ENCODE peak calls at places on chromosome 2, in seven cellular contexts. One of them, this sample, is unnamed.

GRCh38 chr2:127261835-127262234 is 32.1 kb downstream of the ERCC3 start:
- DNase-seq in PC-9: no peak
- DNase-seq in IMR-90: peak
- DNase-seq in choroid plexus epithelial cell: peak
- DNase-seq in cardiac muscle cell: no peak
- DNase-seq in fibroblast of lung: peak
- DNase-seq in transverse colon: no peak
- DNase-seq in this sample: no peak

GRCh38 chr2:3727397-3728045 is 24.1 kb downstream of the DCDC2C start:
- DNase-seq in PC-9: no peak
- DNase-seq in IMR-90: no peak
- DNase-seq in choroid plexus epithelial cell: no peak
- DNase-seq in cardiac muscle cell: no peak
- DNase-seq in fibroblast of lung: no peak
- DNase-seq in transverse colon: no peak
- DNase-seq in this sample: no peak

GRCh38 chr2:130372833-130373807 is 17.3 kb downstream of the PTPN18 start:
- DNase-seq in PC-9: no peak
- DNase-seq in IMR-90: no peak
- DNase-seq in choroid plexus epithelial cell: no peak
- DNase-seq in cardiac muscle cell: no peak
- DNase-seq in fibroblast of lung: no peak
- DNase-seq in transverse colon: no peak
- DNase-seq in this sample: no peak

GRCh38 chr2:118443596-118443995 is 355.3 kb downstream of the INSIG2 start:
- DNase-seq in PC-9: peak
- DNase-seq in IMR-90: peak
- DNase-seq in choroid plexus epithelial cell: peak
- DNase-seq in cardiac muscle cell: no peak
- DNase-seq in fibroblast of lung: peak
- DNase-seq in transverse colon: no peak
- DNase-seq in this sample: peak

GRCh38 chr2:45330617-45331016 is 280.4 kb downstream of the SRBD1 start:
- DNase-seq in PC-9: peak
- DNase-seq in IMR-90: peak
- DNase-seq in choroid plexus epithelial cell: peak
- DNase-seq in cardiac muscle cell: no peak
- DNase-seq in fibroblast of lung: no peak
- DNase-seq in transverse colon: no peak
- DNase-seq in this sample: peak

GRCh38 chr2:96389728-96390127 is 54.2 kb downstream of the NCAPH start:
- DNase-seq in PC-9: no peak
- DNase-seq in IMR-90: no peak
- DNase-seq in choroid plexus epithelial cell: peak
- DNase-seq in cardiac muscle cell: no peak
- DNase-seq in fibroblast of lung: no peak
- DNase-seq in transverse colon: no peak
- DNase-seq in this sample: peak

GRCh38 chr2:98556634-98557033 is 51.7 kb downstream of the COA5 start:
- DNase-seq in PC-9: no peak
- DNase-seq in IMR-90: no peak
- DNase-seq in choroid plexus epithelial cell: no peak
- DNase-seq in cardiac muscle cell: no peak
- DNase-seq in fibroblast of lung: no peak
- DNase-seq in transverse colon: no peak
- DNase-seq in this sample: no peak

GRCh38 chr2:3703741-3704355 is 473 bp downstream of the DCDC2C start:
- DNase-seq in PC-9: no peak
- DNase-seq in IMR-90: no peak
- DNase-seq in choroid plexus epithelial cell: no peak
- DNase-seq in cardiac muscle cell: no peak
- DNase-seq in fibroblast of lung: no peak
- DNase-seq in transverse colon: no peak
- DNase-seq in this sample: no peak

GRCh38 chr2:205730191-205730590 is 47.9 kb downstream of the NRP2 start:
- DNase-seq in PC-9: no peak
- DNase-seq in IMR-90: no peak
- DNase-seq in choroid plexus epithelial cell: no peak
- DNase-seq in cardiac muscle cell: no peak
- DNase-seq in fibroblast of lung: peak
- DNase-seq in transverse colon: no peak
- DNase-seq in this sample: no peak

GRCh38 chr2:46981662-46982351 is 66.2 kb upstream of the MCFD2 start:
- DNase-seq in PC-9: no peak
- DNase-seq in IMR-90: no peak
- DNase-seq in choroid plexus epithelial cell: no peak
- DNase-seq in cardiac muscle cell: no peak
- DNase-seq in fibroblast of lung: no peak
- DNase-seq in transverse colon: peak
- DNase-seq in this sample: no peak

GRCh38 chr2:46980786-46981583 is 65.4 kb upstream of the MCFD2 start:
- DNase-seq in PC-9: no peak
- DNase-seq in IMR-90: no peak
- DNase-seq in choroid plexus epithelial cell: no peak
- DNase-seq in cardiac muscle cell: no peak
- DNase-seq in fibroblast of lung: no peak
- DNase-seq in transverse colon: no peak
- DNase-seq in this sample: no peak

GRCh38 chr2:46978696-46979095 is 63.1 kb upstream of the MCFD2 start:
- DNase-seq in PC-9: no peak
- DNase-seq in IMR-90: no peak
- DNase-seq in choroid plexus epithelial cell: no peak
- DNase-seq in cardiac muscle cell: no peak
- DNase-seq in fibroblast of lung: no peak
- DNase-seq in transverse colon: no peak
- DNase-seq in this sample: no peak

GRCh38 chr2:46977899-46978298 is 62.3 kb upstream of the MCFD2 start:
- DNase-seq in PC-9: no peak
- DNase-seq in IMR-90: no peak
- DNase-seq in choroid plexus epithelial cell: no peak
- DNase-seq in cardiac muscle cell: no peak
- DNase-seq in fibroblast of lung: no peak
- DNase-seq in transverse colon: peak
- DNase-seq in this sample: no peak

GRCh38 chr2:46979611-46980010 is 64.0 kb upstream of the MCFD2 start:
- DNase-seq in PC-9: no peak
- DNase-seq in IMR-90: no peak
- DNase-seq in choroid plexus epithelial cell: no peak
- DNase-seq in cardiac muscle cell: no peak
- DNase-seq in fibroblast of lung: no peak
- DNase-seq in transverse colon: peak
- DNase-seq in this sample: no peak
- H3K4me3 ChIP-seq in PC-9: no peak
- H3K4me3 ChIP-seq in IMR-90: no peak
- H3K4me3 ChIP-seq in choroid plexus epithelial cell: no peak
- H3K4me3 ChIP-seq in cardiac muscle cell: no peak
- H3K4me3 ChIP-seq in fibroblast of lung: no peak
- H3K4me3 ChIP-seq in transverse colon: no peak
- H3K4me3 ChIP-seq in this sample: no peak

GRCh38 chr2:236503583-236503982 is 66.0 kb upstream of the ACKR3 start:
- DNase-seq in PC-9: no peak
- DNase-seq in IMR-90: no peak
- DNase-seq in choroid plexus epithelial cell: no peak
- DNase-seq in cardiac muscle cell: no peak
- DNase-seq in fibroblast of lung: no peak
- DNase-seq in transverse colon: no peak
- DNase-seq in this sample: no peak
- TF ChIP-seq CTCF in PC-9: no peak
- TF ChIP-seq CTCF in IMR-90: no peak
- TF ChIP-seq CTCF in choroid plexus epithelial cell: no peak
- TF ChIP-seq CTCF in cardiac muscle cell: no peak
- TF ChIP-seq CTCF in fibroblast of lung: no peak
- TF ChIP-seq CTCF in transverse colon: no peak
- TF ChIP-seq CTCF in this sample: no peak

DNA sequence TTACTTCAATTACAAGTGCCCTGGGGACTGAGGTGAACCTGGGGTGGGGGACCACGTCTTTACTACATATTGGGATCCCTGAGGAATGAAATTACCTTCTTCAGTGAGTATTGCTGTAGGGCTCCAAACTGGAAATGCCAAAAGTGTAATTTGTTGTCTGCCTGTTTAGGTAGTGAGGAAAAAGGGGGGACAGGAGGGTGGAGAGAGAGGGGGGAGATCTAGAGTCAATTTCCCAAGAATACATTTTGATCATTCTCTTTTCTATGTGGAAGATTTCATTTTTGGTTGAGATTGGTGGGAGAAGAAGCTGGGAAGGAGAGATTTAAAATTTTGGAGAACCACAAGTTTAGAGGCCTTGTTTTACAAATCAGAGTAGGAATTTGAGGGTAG is 101.1 kb downstream of the SPTBN1 start:
- DNase-seq in PC-9: no peak
- DNase-seq in IMR-90: no peak
- DNase-seq in choroid plexus epithelial cell: no peak
- DNase-seq in cardiac muscle cell: no peak
- DNase-seq in fibroblast of lung: no peak
- DNase-seq in transverse colon: no peak
- DNase-seq in this sample: no peak
- H3K4me3 ChIP-seq in PC-9: peak
- H3K4me3 ChIP-seq in IMR-90: no peak
- H3K4me3 ChIP-seq in choroid plexus epithelial cell: peak
- H3K4me3 ChIP-seq in cardiac muscle cell: peak
- H3K4me3 ChIP-seq in fibroblast of lung: no peak
- H3K4me3 ChIP-seq in transverse colon: no peak
- H3K4me3 ChIP-seq in this sample: peak

GRCh38 chr2:111919362-111919761 is 21.0 kb downstream of the MERTK start:
- DNase-seq in PC-9: no peak
- DNase-seq in IMR-90: no peak
- DNase-seq in choroid plexus epithelial cell: no peak
- DNase-seq in cardiac muscle cell: no peak
- DNase-seq in fibroblast of lung: no peak
- DNase-seq in transverse colon: no peak
- DNase-seq in this sample: no peak
- TF ChIP-seq CTCF in PC-9: peak
- TF ChIP-seq CTCF in IMR-90: no peak
- TF ChIP-seq CTCF in choroid plexus epithelial cell: peak
- TF ChIP-seq CTCF in cardiac muscle cell: peak
- TF ChIP-seq CTCF in fibroblast of lung: peak
- TF ChIP-seq CTCF in transverse colon: no peak
- TF ChIP-seq CTCF in this sample: no peak

DNA sequence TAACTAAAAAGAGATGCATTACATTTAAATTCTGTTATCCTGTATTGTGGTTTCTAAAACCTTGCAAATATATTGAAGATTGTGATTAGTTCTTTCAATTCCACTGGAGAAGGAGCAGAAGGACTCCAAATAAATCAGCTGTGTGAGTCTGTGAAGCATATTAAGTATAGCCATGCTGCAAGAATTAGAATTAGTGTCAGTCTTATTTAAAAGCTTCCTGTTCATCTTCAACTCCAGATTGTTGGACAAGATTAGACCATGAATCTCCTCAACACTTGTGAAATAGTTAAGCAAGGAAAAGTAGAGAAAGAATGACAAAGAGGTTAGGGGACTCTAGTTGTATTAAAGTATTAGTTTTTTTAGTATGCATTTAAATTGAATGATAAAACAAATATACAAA is 92.5 kb upstream of the LRP1B start:
- DNase-seq in PC-9: no peak
- DNase-seq in IMR-90: no peak
- DNase-seq in choroid plexus epithelial cell: no peak
- DNase-seq in cardiac muscle cell: no peak
- DNase-seq in fibroblast of lung: no peak
- DNase-seq in transverse colon: no peak
- DNase-seq in this sample: no peak
- H3K4me3 ChIP-seq in PC-9: no peak
- H3K4me3 ChIP-seq in IMR-90: no peak
- H3K4me3 ChIP-seq in choroid plexus epithelial cell: no peak
- H3K4me3 ChIP-seq in cardiac muscle cell: no peak
- H3K4me3 ChIP-seq in fibroblast of lung: no peak
- H3K4me3 ChIP-seq in transverse colon: no peak
- H3K4me3 ChIP-seq in this sample: no peak

This sample was measured in epithelial cell of esophagus.